ENCODE peak calls at places on chromosomes 5 and 9, in eight cellular contexts. E is A549; Q is effector memory CD4-positive, alpha-beta T cell; T is OCI-LY7; D is CD8-positive, alpha-beta memory T cell; J is body of pancreas; V is Peyer's patch; I is keratinocyte. U is an unnamed sample.

GRCh38 chr9:99269429-99269828 is 47.3 kb downstream of the SEC61B start:
- DNase-seq in E (no peak), Q (no peak), T (no peak), D (no peak), J (no peak), V (no peak), I (no peak), U (no peak)

GRCh38 chr5:169545762-169546161 is 37.8 kb upstream of the SPDL1 start:
- DNase-seq in E (peak; percentile 32), Q (no peak), T (no peak), D (no peak), J (no peak), V (no peak), I (no peak), U (no peak)

GRCh38 chr5:128549496-128549895 is 11.5 kb upstream of the FBN2 start:
- DNase-seq in E (no peak), Q (no peak), T (no peak), D (no peak), J (no peak), V (no peak), I (no peak), U (no peak)

GRCh38 chr5:1515311-1515920 is 8.3 kb downstream of the LPCAT1 start:
- DNase-seq in E (no peak), Q (no peak), T (no peak), D (peak; percentile 51), J (peak; percentile 5), V (peak; percentile 39), I (no peak), U (peak; percentile 8)

GRCh38 chr5:133295520-133295919 is 243.7 kb downstream of the HSPA4 start:
- DNase-seq in E (no peak), Q (no peak), T (no peak), D (no peak), J (no peak), V (no peak), I (no peak), U (no peak)

GRCh38 chr5:78843436-78843835 is 141.7 kb downstream of the ARSB start:
- DNase-seq in E (no peak), Q (no peak), T (no peak), D (no peak), J (no peak), V (no peak), I (no peak), U (no peak)

GRCh38 chr9:23812673-23813072 is 13.4 kb downstream of the ELAVL2 start:
- DNase-seq in E (no peak), Q (no peak), T (no peak), D (no peak), J (no peak), V (no peak), I (no peak), U (no peak)

GRCh38 chr9:95129651-95130291 is 187.7 kb downstream of the FANCC start:
- DNase-seq in E (no peak), Q (no peak), T (no peak), D (no peak), J (peak; percentile 59), V (no peak), I (no peak), U (no peak)

GRCh38 chr5:108115673-108116072 is 266.2 kb downstream of the FBXL17 start:
- DNase-seq in E (no peak), Q (no peak), T (no peak), D (no peak), J (no peak), V (no peak), I (no peak), U (no peak)

GRCh38 chr9:76414656-76415055 is 20.4 kb upstream of the RFK start:
- DNase-seq in E (no peak), Q (no peak), T (peak; percentile 49), D (no peak), J (no peak), V (no peak), I (no peak), U (no peak)

DNA sequence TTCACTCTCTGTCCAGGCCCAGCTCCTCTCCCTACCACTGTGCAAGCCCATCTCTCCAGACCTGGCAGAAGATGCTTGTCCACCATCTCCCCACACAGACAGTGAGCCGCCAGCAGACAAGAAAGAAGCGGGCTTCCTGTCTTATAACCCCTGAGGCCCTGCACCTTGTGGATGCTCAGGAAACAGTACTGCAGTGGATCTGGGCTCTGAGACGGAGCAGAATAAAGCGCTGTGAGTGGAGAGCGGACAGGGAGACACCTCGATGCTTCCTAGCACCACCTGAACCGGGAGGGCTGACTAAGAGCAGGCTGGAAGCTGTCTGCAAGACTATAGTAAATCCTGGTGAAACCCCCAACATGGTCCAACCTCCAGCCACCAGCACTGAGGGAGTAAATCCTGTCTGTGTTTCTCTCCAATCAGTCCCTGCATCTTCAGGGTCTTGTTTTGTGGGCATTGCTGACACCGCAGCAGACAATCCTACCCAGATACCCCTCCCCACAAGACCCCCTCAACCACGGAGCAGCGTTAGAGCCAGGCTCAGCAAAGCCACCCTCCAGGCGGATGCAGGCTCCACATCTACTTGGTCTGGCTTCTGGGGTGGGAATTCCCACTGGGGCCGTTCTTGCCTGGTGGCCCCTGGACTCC is 18.7 kb downstream of the ORM2 start:
- DNase-seq in E (no peak), Q (no peak), T (no peak), D (no peak), J (no peak), V (no peak), I (no peak), U (no peak)
- H3K27ac ChIP-seq in E (peak overlapping the region; percentile 94), Q (peak overlapping the region; percentile 68), T (peak overlapping the region; percentile 60), D (peak overlapping the region; percentile 33), J (no peak overlapping the region), V (peak overlapping the region; percentile 62), I (peak overlapping the region; percentile 45), U (peak overlapping the region; percentile 68)

DNA sequence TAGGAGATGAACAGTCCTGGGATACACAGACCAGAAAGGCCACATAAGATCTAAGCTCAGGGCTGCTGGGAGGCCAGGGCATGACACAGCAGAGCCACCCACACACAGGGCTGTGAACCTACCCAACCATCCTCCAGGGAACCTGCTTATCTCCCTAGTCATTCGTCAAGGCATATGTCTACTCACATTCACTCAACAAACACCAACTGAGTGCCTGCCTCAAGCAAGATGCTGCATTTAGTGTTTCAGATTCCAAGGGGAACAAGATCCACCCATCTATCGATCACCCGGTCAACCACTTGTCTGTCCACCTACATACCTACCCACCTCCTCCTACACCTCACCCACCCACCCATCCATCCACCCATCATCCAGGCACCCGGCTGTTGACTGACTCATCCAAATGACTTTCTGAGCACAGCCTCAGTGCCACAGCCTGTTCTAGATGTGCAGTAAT is 1.9 kb downstream of the DPM2 start:
- DNase-seq in E (no peak), Q (no peak), T (no peak), D (no peak), J (no peak), V (no peak), I (no peak), U (no peak)
- H3K4me3 ChIP-seq in E (peak overlapping the region; percentile 61), Q (no peak overlapping the region), T (peak overlapping the region; percentile 81), D (peak overlapping the region; percentile 86), J (no peak overlapping the region), V (no peak overlapping the region), I (peak overlapping the region; percentile 78), U (no peak overlapping the region)

GRCh38 chr5:95986001-95986400 is 24.4 kb upstream of the ELL2 start:
- DNase-seq in E (no peak), Q (no peak), T (no peak), D (no peak), J (no peak), V (no peak), I (no peak), U (no peak)

GRCh38 chr5:95986937-95987520 is 25.4 kb upstream of the ELL2 start:
- DNase-seq in E (no peak), Q (no peak), T (no peak), D (no peak), J (peak; percentile 84), V (peak; percentile 50), I (no peak), U (no peak)

GRCh38 chr5:95988094-95988493 is 26.4 kb upstream of the ELL2 start:
- DNase-seq in E (no peak), Q (no peak), T (no peak), D (no peak), J (no peak), V (no peak), I (no peak), U (no peak)

GRCh38 chr5:95989283-95990048 is 27.8 kb upstream of the ELL2 start:
- DNase-seq in E (no peak), Q (no peak), T (no peak), D (no peak), J (no peak), V (no peak), I (no peak), U (no peak)

GRCh38 chr5:95988877-95989276 is 27.2 kb upstream of the ELL2 start:
- DNase-seq in E (no peak), Q (no peak), T (no peak), D (no peak), J (peak; percentile 54), V (no peak), I (no peak), U (no peak)
- H3K27ac ChIP-seq in E (no peak overlapping the region), Q (no peak overlapping the region), T (no peak overlapping the region), D (no peak overlapping the region), J (peak overlapping the region; percentile 79), V (no peak overlapping the region), I (no peak overlapping the region), U (no peak overlapping the region)

GRCh38 chr9:3735251-3735650 is 209.4 kb upstream of the RFX3 start:
- DNase-seq in E (no peak), Q (no peak), T (no peak), D (no peak), J (no peak), V (no peak), I (no peak), U (no peak)

GRCh38 chr9:3733039-3733408 is 207.2 kb upstream of the RFX3 start:
- DNase-seq in E (no peak), Q (no peak), T (no peak), D (no peak), J (no peak), V (no peak), I (no peak), U (no peak)

GRCh38 chr9:3730527-3730926 is 204.7 kb upstream of the RFX3 start:
- DNase-seq in E (no peak), Q (no peak), T (no peak), D (no peak), J (no peak), V (no peak), I (no peak), U (no peak)

GRCh38 chr9:3736186-3736585 is 210.4 kb upstream of the RFX3 start:
- DNase-seq in E (no peak), Q (no peak), T (no peak), D (no peak), J (no peak), V (no peak), I (no peak), U (no peak)

DNA sequence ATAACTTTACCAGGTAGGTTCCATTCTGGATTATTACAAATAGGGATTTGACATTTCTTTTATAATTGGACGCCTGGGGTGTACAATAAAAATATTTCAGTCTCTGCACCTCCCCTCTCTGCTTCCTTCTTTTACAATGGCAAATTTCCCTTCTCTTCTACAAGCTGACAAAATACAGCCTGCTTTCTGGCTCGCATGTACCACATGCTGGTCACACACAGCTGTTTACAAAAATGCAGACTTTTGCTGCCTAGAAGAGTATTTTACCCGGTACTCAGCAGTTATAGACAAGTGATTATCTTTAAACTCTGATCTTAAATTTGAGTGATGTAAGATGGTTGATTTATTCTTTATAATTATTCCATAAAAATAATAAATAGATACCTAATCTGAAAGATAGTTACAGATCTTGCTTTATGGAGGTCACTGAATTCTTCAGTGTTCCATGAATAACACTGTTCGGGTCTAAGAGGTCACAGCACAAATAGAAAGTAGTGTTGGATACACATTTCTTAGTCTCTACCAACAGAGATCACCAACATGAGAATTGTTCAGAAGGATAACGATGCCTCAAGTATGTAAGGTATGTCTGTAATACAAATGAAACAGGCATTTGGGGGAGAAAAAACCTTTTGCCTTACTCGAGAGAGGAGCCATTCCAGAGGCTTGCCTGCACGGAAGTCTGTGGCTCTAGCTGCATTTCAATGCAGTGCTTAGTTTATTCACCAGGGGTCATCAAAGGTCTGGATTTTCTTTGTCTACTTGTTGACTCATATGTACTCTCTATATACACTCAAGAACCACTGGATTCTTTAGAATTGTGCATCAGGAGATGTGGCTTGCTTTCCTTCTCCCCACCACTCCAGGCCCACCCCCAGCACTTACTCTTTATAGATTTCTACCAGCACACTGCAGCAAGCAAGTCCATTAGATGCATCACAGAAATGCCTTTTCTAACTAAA is 206.6 kb upstream of the RFX3 start:
- DNase-seq in E (peak; percentile 83), Q (no peak), T (peak; percentile 62), D (peak; percentile 42), J (peak; percentile 52), V (no peak), I (peak; percentile 54), U (peak; percentile 64)
- H3K4me3 ChIP-seq in E (no peak overlapping the region), Q (no peak overlapping the region), T (no peak overlapping the region), D (no peak overlapping the region), J (no peak overlapping the region), V (no peak overlapping the region), I (no peak overlapping the region), U (peak overlapping the region; percentile 5)